ENCODE peak calls at places on chromosomes 4 and X, in seven cellular contexts. D is H1, V is GM12878, N is K562, S is HCT116, I is HepG2, U is SK-N-SH. W is an unnamed sample.

GRCh38 chr4:133623847-133624246 is 474.8 kb downstream of the PCDH10 start:
- DNase-seq in D (no peak), U (no peak), I (no peak), V (no peak), S (no peak), N (no peak), W (no peak)

GRCh38 chr4:111991163-111991562 is 154.1 kb upstream of the FAM241A start:
- DNase-seq in N (no peak), I (no peak), U (no peak), D (no peak), V (peak; percentile 61), S (no peak), W (no peak)

GRCh38 chr4:141643557-141643956 is 7.2 kb downstream of the IL15 start:
- DNase-seq in V (no peak), I (no peak), S (peak; percentile 23), U (no peak), D (no peak), N (no peak), W (no peak)

GRCh38 chr4:89380980-89381379 is 73.4 kb upstream of the GPRIN3 start:
- DNase-seq in S (no peak), N (no peak), V (no peak), U (no peak), D (no peak), I (no peak), W (no peak)

GRCh38 chrX:104922206-104922621 is 298.3 kb downstream of the TEX13A start:
- DNase-seq in S (peak; percentile 36), I (peak; percentile 52), V (peak; percentile 31), D (peak; percentile 27), N (peak; percentile 74), U (peak; percentile 69), W (peak; percentile 71)

GRCh38 chr4:7273741-7274297 is 81.5 kb downstream of the SORCS2 start:
- DNase-seq in I (no peak), D (no peak), N (no peak), S (no peak), V (no peak), U (no peak), W (no peak)

GRCh38 chrX:137916090-137916746 is 350.3 kb downstream of the ZIC3 start:
- DNase-seq in S (no peak), V (no peak), I (no peak), D (no peak), N (peak; percentile 23), U (no peak), W (no peak)

GRCh38 chr4:25911356-25911755 is 2.7 kb upstream of the SMIM20 start:
- DNase-seq in D (no peak), V (no peak), I (no peak), S (no peak), N (no peak), U (no peak), W (no peak)

GRCh38 chr4:112327950-112328349 is 30.8 kb downstream of the ALPK1 start:
- DNase-seq in D (no peak), U (peak; percentile 27), S (peak; percentile 32), V (peak; percentile 73), N (peak; percentile 8), I (peak; percentile 38), W (no peak)

GRCh38 chrX:12159799-12160198 is 21.5 kb downstream of the FRMPD4 start:
- DNase-seq in U (no peak), S (no peak), D (no peak), I (no peak), N (no peak), V (no peak), W (no peak)

GRCh38 chr4:173934933-173935620 is 348.4 kb downstream of the FBXO8 start:
- DNase-seq in S (no peak), N (no peak), V (no peak), I (no peak), U (peak; percentile 32), D (no peak), W (no peak)

GRCh38 chrX:261167-261857 is 19.9 kb upstream of the PLCXD1 start:
- DNase-seq in N (no peak), V (no peak), I (no peak), D (no peak), S (no peak), U (no peak), W (no peak)

GRCh38 chr4:96598465-96598864 is 758.6 kb downstream of the PDHA2 start:
- DNase-seq in N (no peak), S (no peak), U (no peak), D (no peak), I (no peak), V (no peak), W (no peak)

GRCh38 chrX:97740044-97740443 is 856.3 kb downstream of the RPA4 start:
- DNase-seq in I (no peak), N (no peak), S (no peak), U (no peak), D (no peak), V (no peak), W (no peak)

DNA sequence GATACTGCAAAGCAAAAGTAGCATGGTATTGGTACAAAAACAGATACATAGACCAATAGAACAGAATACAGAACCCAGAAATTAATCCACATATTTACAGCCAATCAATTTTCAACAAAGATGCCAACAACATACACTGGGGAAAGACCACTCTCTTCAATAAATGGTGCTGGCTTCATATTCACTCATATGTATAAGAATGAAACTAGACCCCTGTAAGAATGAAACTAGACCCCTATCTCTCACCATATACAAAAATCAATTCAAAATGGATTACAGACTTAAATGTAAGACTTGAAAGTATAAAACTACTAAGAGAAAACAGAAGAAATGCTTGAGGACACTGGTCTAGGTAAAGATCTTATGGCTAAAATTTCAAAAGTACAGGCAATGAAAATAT is 19.3 kb downstream of the TLR6 start:
- DNase-seq in V (no peak), U (no peak), I (no peak), S (no peak), D (no peak), N (no peak), W (no peak)
- TF ChIP-seq JUND in V (no peak), U (no peak), I (no peak), S (no peak), D (no peak), N (no peak), W (no peak)

GRCh38 chr4:113455081-113455480 is 306.5 kb downstream of the CAMK2D start:
- DNase-seq in N (no peak), I (no peak), S (no peak), U (no peak), D (no peak), V (no peak), W (no peak)

GRCh38 chr4:113452152-113452551 is 309.4 kb downstream of the CAMK2D start:
- DNase-seq in V (no peak), I (no peak), D (no peak), S (no peak), U (no peak), N (no peak), W (no peak)

GRCh38 chr4:113449407-113449974 is 312.0 kb downstream of the CAMK2D start:
- DNase-seq in N (no peak), U (no peak), S (no peak), I (no peak), D (no peak), V (no peak), W (no peak)

GRCh38 chr4:113450681-113451080 is 310.9 kb downstream of the CAMK2D start:
- DNase-seq in N (no peak), U (no peak), D (no peak), I (no peak), S (no peak), V (no peak), W (no peak)

DNA sequence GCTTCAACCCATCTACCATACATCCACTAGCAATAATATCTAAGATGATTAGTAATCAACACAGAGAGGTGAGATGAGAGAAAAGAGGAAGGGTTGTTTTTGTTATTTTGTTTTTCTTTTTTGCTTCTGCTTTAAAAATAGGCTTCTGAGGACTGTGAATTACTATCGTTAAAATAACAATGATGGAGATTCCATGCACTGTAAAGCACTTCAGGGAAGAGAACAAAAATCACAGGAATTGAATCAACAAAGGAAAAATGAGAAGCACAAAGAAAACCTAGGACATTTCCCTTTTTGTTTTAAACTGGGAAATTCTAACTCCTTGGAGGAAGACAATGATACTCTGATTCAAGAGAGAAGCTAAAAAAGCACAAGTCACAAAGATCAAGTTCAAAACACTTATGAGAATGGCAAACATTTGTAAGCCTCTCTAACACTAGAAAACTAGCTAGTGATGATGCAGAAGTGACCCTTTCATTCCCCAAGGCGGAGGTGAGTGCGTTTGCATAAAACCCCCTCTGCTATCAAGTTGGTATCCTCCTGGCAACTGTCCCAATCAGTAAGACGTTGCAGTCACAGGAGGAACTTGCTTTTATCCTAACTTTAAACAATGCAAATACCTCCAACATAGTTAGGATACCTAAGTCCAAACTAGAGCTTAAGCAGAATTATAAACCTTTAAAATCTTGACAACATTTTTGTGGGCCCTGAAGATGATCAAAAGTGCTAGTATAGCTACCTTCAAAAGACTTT is 308.5 kb downstream of the CAMK2D start:
- DNase-seq in N (no peak), D (peak; percentile 53), I (no peak), S (no peak), V (no peak), U (no peak), W (peak; percentile 8)
- TF ChIP-seq JUND in N (no peak), D (peak; percentile 88), I (no peak), S (peak; percentile 41), V (peak; percentile 13), U (no peak), W (no peak)

GRCh38 chr4:40177591-40177990 is 19.2 kb upstream of the RHOH start:
- DNase-seq in S (no peak), I (no peak), U (no peak), D (no peak), N (no peak), V (no peak), W (no peak)
- TF ChIP-seq JUND in S (no peak), I (no peak), U (no peak), D (no peak), N (no peak), V (no peak), W (no peak)

GRCh38 chr4:139700568-139700967 is 34.9 kb downstream of the MGST2 start:
- DNase-seq in D (no peak), U (no peak), V (no peak), S (no peak), I (no peak), N (no peak), W (no peak)

GRCh38 chr4:139710073-139710472 is 44.5 kb downstream of the MGST2 start:
- DNase-seq in V (no peak), D (no peak), N (no peak), I (no peak), U (no peak), S (no peak), W (no peak)

GRCh38 chr4:139709660-139710059 is 44.0 kb downstream of the MGST2 start:
- DNase-seq in N (no peak), U (no peak), I (no peak), V (no peak), D (no peak), S (no peak), W (no peak)

GRCh38 chr4:139704915-139705485 is 39.4 kb downstream of the MGST2 start:
- DNase-seq in I (peak; percentile 44), N (peak; percentile 39), D (no peak), S (peak; percentile 23), V (no peak), U (no peak), W (peak; percentile 19)
- TF ChIP-seq JUND in I (no peak), N (no peak), D (no peak), S (no peak), V (no peak), U (no peak), W (no peak)

DNA sequence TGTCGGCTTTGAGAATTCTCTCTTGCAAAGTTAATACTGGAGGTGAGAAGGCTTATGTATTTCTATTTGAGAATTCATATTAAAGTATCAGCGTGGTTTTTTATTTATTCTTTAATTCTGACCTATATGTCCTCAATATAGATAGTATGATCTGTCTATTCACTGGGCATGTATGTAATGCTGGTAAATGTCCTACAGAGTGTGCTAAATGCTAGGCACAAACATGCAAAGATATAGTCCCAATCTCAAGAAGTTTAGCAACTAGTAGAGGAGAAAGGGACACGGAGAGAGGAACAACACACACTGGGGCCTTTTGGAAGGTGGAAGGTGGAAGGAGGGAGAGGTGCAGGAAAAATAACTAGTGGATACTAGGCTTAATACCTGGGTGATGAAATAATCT is 11.0 kb upstream of the BMPR1B start:
- DNase-seq in N (no peak), I (no peak), S (no peak), D (no peak), U (no peak), V (no peak), W (peak; percentile 59)
- TF ChIP-seq JUND in N (no peak), I (no peak), S (no peak), D (no peak), U (no peak), V (no peak), W (no peak)